ENCODE peak calls at places on chromosomes 2 and 18, in ten cellular contexts. One of them, this sample, is unnamed.

GRCh38 chr18:159037-159652 is 788 bp downstream of the USP14 start:
- DNase-seq in GM23338: peak; percentile 27
- DNase-seq in brain microvascular endothelial cell: no peak
- DNase-seq in astrocyte: no peak
- DNase-seq in Peyer's patch: no peak
- DNase-seq in neural progenitor cell: peak; percentile 46
- DNase-seq in prostate gland: no peak
- DNase-seq in cardiac muscle cell: peak; percentile 1
- DNase-seq in adrenal gland: no peak
- DNase-seq in heart right ventricle: no peak
- DNase-seq in this sample: no peak

GRCh38 chr2:206028101-206028500 is 57.9 kb downstream of the INO80D start:
- DNase-seq in GM23338: no peak
- DNase-seq in brain microvascular endothelial cell: no peak
- DNase-seq in astrocyte: no peak
- DNase-seq in Peyer's patch: no peak
- DNase-seq in neural progenitor cell: no peak
- DNase-seq in prostate gland: no peak
- DNase-seq in cardiac muscle cell: no peak
- DNase-seq in adrenal gland: no peak
- DNase-seq in heart right ventricle: no peak
- DNase-seq in this sample: no peak

GRCh38 chr2:172484253-172484652 is 56.9 kb downstream of the ITGA6 start:
- DNase-seq in GM23338: peak; percentile 35
- DNase-seq in brain microvascular endothelial cell: no peak
- DNase-seq in astrocyte: peak; percentile 8
- DNase-seq in Peyer's patch: no peak
- DNase-seq in neural progenitor cell: no peak
- DNase-seq in prostate gland: no peak
- DNase-seq in cardiac muscle cell: peak; percentile 25
- DNase-seq in adrenal gland: peak; percentile 13
- DNase-seq in heart right ventricle: no peak
- DNase-seq in this sample: no peak

GRCh38 chr2:216761119-216761518 is 65.8 kb upstream of the IGFBP5 start:
- DNase-seq in GM23338: no peak
- DNase-seq in brain microvascular endothelial cell: no peak
- DNase-seq in astrocyte: no peak
- DNase-seq in Peyer's patch: no peak
- DNase-seq in neural progenitor cell: no peak
- DNase-seq in prostate gland: no peak
- DNase-seq in cardiac muscle cell: no peak
- DNase-seq in adrenal gland: no peak
- DNase-seq in heart right ventricle: no peak
- DNase-seq in this sample: no peak

GRCh38 chr2:47086054-47086471 is 69.0 kb downstream of the STPG4 start:
- DNase-seq in GM23338: no peak
- DNase-seq in brain microvascular endothelial cell: no peak
- DNase-seq in astrocyte: no peak
- DNase-seq in Peyer's patch: no peak
- DNase-seq in neural progenitor cell: no peak
- DNase-seq in prostate gland: no peak
- DNase-seq in cardiac muscle cell: no peak
- DNase-seq in adrenal gland: no peak
- DNase-seq in heart right ventricle: no peak
- DNase-seq in this sample: peak; percentile 71

GRCh38 chr18:23136326-23137092 is 1.2 kb downstream of the CABLES1 start:
- DNase-seq in GM23338: peak; percentile 56
- DNase-seq in brain microvascular endothelial cell: no peak
- DNase-seq in astrocyte: peak; percentile 32
- DNase-seq in Peyer's patch: peak; percentile 71
- DNase-seq in neural progenitor cell: peak; percentile 41
- DNase-seq in prostate gland: peak; percentile 9
- DNase-seq in cardiac muscle cell: peak; percentile 39
- DNase-seq in adrenal gland: no peak
- DNase-seq in heart right ventricle: peak; percentile 57
- DNase-seq in this sample: peak; percentile 86

GRCh38 chr2:144467479-144468210 is 52.3 kb downstream of the ZEB2 start:
- DNase-seq in GM23338: no peak
- DNase-seq in brain microvascular endothelial cell: no peak
- DNase-seq in astrocyte: no peak
- DNase-seq in Peyer's patch: no peak
- DNase-seq in neural progenitor cell: peak; percentile 51
- DNase-seq in prostate gland: no peak
- DNase-seq in cardiac muscle cell: no peak
- DNase-seq in adrenal gland: no peak
- DNase-seq in heart right ventricle: no peak
- DNase-seq in this sample: no peak

GRCh38 chr2:213818436-213818835 is 534.2 kb downstream of the SPAG16 start:
- DNase-seq in GM23338: no peak
- DNase-seq in brain microvascular endothelial cell: peak; percentile 13
- DNase-seq in astrocyte: peak; percentile 78
- DNase-seq in Peyer's patch: no peak
- DNase-seq in neural progenitor cell: no peak
- DNase-seq in prostate gland: no peak
- DNase-seq in cardiac muscle cell: no peak
- DNase-seq in adrenal gland: no peak
- DNase-seq in heart right ventricle: no peak
- DNase-seq in this sample: no peak

GRCh38 chr2:217107480-217107879 is 247.6 kb upstream of the TNP1 start:
- DNase-seq in GM23338: no peak
- DNase-seq in brain microvascular endothelial cell: no peak
- DNase-seq in astrocyte: no peak
- DNase-seq in Peyer's patch: no peak
- DNase-seq in neural progenitor cell: no peak
- DNase-seq in prostate gland: no peak
- DNase-seq in cardiac muscle cell: no peak
- DNase-seq in adrenal gland: no peak
- DNase-seq in heart right ventricle: no peak
- DNase-seq in this sample: no peak

GRCh38 chr18:12895016-12895415 is 11.0 kb upstream of the PTPN2 start:
- DNase-seq in GM23338: no peak
- DNase-seq in brain microvascular endothelial cell: no peak
- DNase-seq in astrocyte: no peak
- DNase-seq in Peyer's patch: no peak
- DNase-seq in neural progenitor cell: no peak
- DNase-seq in prostate gland: no peak
- DNase-seq in cardiac muscle cell: no peak
- DNase-seq in adrenal gland: no peak
- DNase-seq in heart right ventricle: no peak
- DNase-seq in this sample: no peak

GRCh38 chr18:12886498-12887126 is 2.6 kb upstream of the PTPN2 start:
- DNase-seq in GM23338: peak; percentile 61
- DNase-seq in brain microvascular endothelial cell: no peak
- DNase-seq in astrocyte: no peak
- DNase-seq in Peyer's patch: no peak
- DNase-seq in neural progenitor cell: peak; percentile 16
- DNase-seq in prostate gland: no peak
- DNase-seq in cardiac muscle cell: no peak
- DNase-seq in adrenal gland: peak; percentile 38
- DNase-seq in heart right ventricle: no peak
- DNase-seq in this sample: no peak

GRCh38 chr18:12891561-12891960 is 7.5 kb upstream of the PTPN2 start:
- DNase-seq in GM23338: no peak
- DNase-seq in brain microvascular endothelial cell: no peak
- DNase-seq in astrocyte: no peak
- DNase-seq in Peyer's patch: no peak
- DNase-seq in neural progenitor cell: no peak
- DNase-seq in prostate gland: no peak
- DNase-seq in cardiac muscle cell: no peak
- DNase-seq in adrenal gland: no peak
- DNase-seq in heart right ventricle: no peak
- DNase-seq in this sample: no peak

GRCh38 chr18:12890964-12891363 is 6.9 kb upstream of the PTPN2 start:
- DNase-seq in GM23338: no peak
- DNase-seq in brain microvascular endothelial cell: no peak
- DNase-seq in astrocyte: no peak
- DNase-seq in Peyer's patch: no peak
- DNase-seq in neural progenitor cell: no peak
- DNase-seq in prostate gland: no peak
- DNase-seq in cardiac muscle cell: no peak
- DNase-seq in adrenal gland: no peak
- DNase-seq in heart right ventricle: no peak
- DNase-seq in this sample: no peak

DNA sequence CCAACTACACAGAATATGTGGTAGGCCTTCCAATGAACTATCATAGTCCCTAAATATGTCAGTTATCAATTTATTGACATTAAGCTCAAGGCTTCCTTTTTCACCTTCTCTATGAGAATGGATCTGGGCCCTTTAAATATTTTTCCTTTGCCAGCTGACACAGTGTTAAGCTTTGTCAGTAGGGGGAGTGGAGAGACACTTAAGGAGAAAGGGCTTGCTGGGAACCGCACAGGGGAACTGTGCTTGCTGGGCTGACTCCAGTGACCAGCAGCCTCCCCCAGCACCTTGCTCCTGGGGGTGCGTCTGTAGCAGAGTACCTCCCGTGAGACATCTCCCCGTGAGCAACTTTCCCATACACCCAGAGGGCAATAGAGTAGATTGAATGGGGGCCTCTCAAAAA is 6.5 kb upstream of the PTPN2 start:
- DNase-seq in GM23338: peak; percentile 56
- DNase-seq in brain microvascular endothelial cell: no peak
- DNase-seq in astrocyte: no peak
- DNase-seq in Peyer's patch: no peak
- DNase-seq in neural progenitor cell: no peak
- DNase-seq in prostate gland: no peak
- DNase-seq in cardiac muscle cell: no peak
- DNase-seq in adrenal gland: no peak
- DNase-seq in heart right ventricle: no peak
- DNase-seq in this sample: no peak
- TF ChIP-seq CTCF in GM23338: peak; percentile 28
- TF ChIP-seq CTCF in brain microvascular endothelial cell: peak; percentile 39
- TF ChIP-seq CTCF in astrocyte: no peak
- TF ChIP-seq CTCF in Peyer's patch: no peak
- TF ChIP-seq CTCF in neural progenitor cell: no peak
- TF ChIP-seq CTCF in prostate gland: no peak
- TF ChIP-seq CTCF in cardiac muscle cell: peak; percentile 33
- TF ChIP-seq CTCF in adrenal gland: no peak
- TF ChIP-seq CTCF in heart right ventricle: no peak
- TF ChIP-seq CTCF in this sample: no peak

DNA sequence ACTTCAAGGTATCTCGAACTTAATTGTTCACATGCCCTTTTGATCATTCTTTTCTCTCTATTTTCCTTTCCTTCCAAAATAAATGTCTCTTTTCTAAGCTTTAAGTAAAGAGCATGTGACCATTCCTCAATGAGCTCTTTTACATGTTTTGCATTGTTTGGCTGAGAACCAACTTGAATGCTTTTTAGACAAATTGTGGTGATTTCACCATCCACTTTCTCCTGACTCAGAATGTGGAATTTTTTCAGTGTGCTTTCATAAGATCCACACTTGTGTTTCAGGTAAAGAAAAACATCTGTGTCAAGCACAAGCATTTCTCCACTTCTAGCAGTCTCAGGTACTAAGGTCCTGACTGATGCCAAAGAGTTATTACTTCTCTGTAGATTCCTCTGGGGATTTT is 10.7 kb downstream of the RBM43 start:
- DNase-seq in GM23338: no peak
- DNase-seq in brain microvascular endothelial cell: peak; percentile 64
- DNase-seq in astrocyte: peak; percentile 87
- DNase-seq in Peyer's patch: no peak
- DNase-seq in neural progenitor cell: no peak
- DNase-seq in prostate gland: no peak
- DNase-seq in cardiac muscle cell: no peak
- DNase-seq in adrenal gland: no peak
- DNase-seq in heart right ventricle: no peak
- DNase-seq in this sample: no peak
- H3K27ac ChIP-seq in GM23338: no peak overlapping the region
- H3K27ac ChIP-seq in brain microvascular endothelial cell: no peak overlapping the region
- H3K27ac ChIP-seq in astrocyte: no peak overlapping the region
- H3K27ac ChIP-seq in Peyer's patch: no peak overlapping the region
- H3K27ac ChIP-seq in neural progenitor cell: no peak overlapping the region
- H3K27ac ChIP-seq in prostate gland: no peak overlapping the region
- H3K27ac ChIP-seq in cardiac muscle cell: no peak overlapping the region
- H3K27ac ChIP-seq in adrenal gland: no peak overlapping the region
- H3K27ac ChIP-seq in heart right ventricle: no peak overlapping the region
- H3K27ac ChIP-seq in this sample: no peak overlapping the region

GRCh38 chr2:98565286-98565860 is 42.9 kb downstream of the COA5 start:
- DNase-seq in GM23338: no peak
- DNase-seq in brain microvascular endothelial cell: no peak
- DNase-seq in astrocyte: no peak
- DNase-seq in Peyer's patch: no peak
- DNase-seq in neural progenitor cell: no peak
- DNase-seq in prostate gland: no peak
- DNase-seq in cardiac muscle cell: no peak
- DNase-seq in adrenal gland: peak; percentile 66
- DNase-seq in heart right ventricle: no peak
- DNase-seq in this sample: no peak
- TF ChIP-seq CTCF in GM23338: no peak
- TF ChIP-seq CTCF in brain microvascular endothelial cell: no peak
- TF ChIP-seq CTCF in astrocyte: no peak
- TF ChIP-seq CTCF in Peyer's patch: no peak
- TF ChIP-seq CTCF in neural progenitor cell: no peak
- TF ChIP-seq CTCF in prostate gland: no peak
- TF ChIP-seq CTCF in cardiac muscle cell: no peak
- TF ChIP-seq CTCF in adrenal gland: no peak
- TF ChIP-seq CTCF in heart right ventricle: no peak
- TF ChIP-seq CTCF in this sample: no peak

GRCh38 chr2:152440049-152440448 is 105.1 kb downstream of the FMNL2 start:
- DNase-seq in GM23338: no peak
- DNase-seq in brain microvascular endothelial cell: no peak
- DNase-seq in astrocyte: no peak
- DNase-seq in Peyer's patch: no peak
- DNase-seq in neural progenitor cell: peak; percentile 28
- DNase-seq in prostate gland: no peak
- DNase-seq in cardiac muscle cell: no peak
- DNase-seq in adrenal gland: no peak
- DNase-seq in heart right ventricle: no peak
- DNase-seq in this sample: no peak
- H3K27ac ChIP-seq in GM23338: no peak overlapping the region
- H3K27ac ChIP-seq in brain microvascular endothelial cell: no peak overlapping the region
- H3K27ac ChIP-seq in astrocyte: no peak overlapping the region
- H3K27ac ChIP-seq in Peyer's patch: no peak overlapping the region
- H3K27ac ChIP-seq in neural progenitor cell: no peak overlapping the region
- H3K27ac ChIP-seq in prostate gland: no peak overlapping the region
- H3K27ac ChIP-seq in cardiac muscle cell: no peak overlapping the region
- H3K27ac ChIP-seq in adrenal gland: no peak overlapping the region
- H3K27ac ChIP-seq in heart right ventricle: no peak overlapping the region
- H3K27ac ChIP-seq in this sample: no peak overlapping the region

DNA sequence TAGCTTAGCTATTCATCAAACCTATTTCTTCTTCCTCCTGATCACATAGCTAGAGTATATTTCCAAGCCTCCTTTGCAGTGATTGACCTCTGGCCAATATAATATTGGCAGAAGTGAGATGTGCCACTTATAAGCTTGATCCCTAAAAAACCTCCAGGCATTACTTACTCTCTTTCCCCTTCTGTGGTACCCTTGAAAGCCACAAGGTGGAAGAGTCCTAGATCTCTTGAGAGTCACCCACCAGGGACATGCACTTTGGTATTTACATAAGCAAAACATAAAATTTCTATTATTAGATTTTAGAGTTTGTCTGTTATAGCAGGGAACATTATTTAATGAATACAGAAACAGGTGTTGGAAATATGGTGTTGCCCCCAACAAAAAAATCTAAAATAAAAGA is 112.0 kb downstream of the EXOC6B start:
- DNase-seq in GM23338: peak; percentile 64
- DNase-seq in brain microvascular endothelial cell: no peak
- DNase-seq in astrocyte: no peak
- DNase-seq in Peyer's patch: no peak
- DNase-seq in neural progenitor cell: no peak
- DNase-seq in prostate gland: no peak
- DNase-seq in cardiac muscle cell: no peak
- DNase-seq in adrenal gland: no peak
- DNase-seq in heart right ventricle: no peak
- DNase-seq in this sample: no peak
- TF ChIP-seq CTCF in GM23338: peak; percentile 51
- TF ChIP-seq CTCF in brain microvascular endothelial cell: peak; percentile 29
- TF ChIP-seq CTCF in astrocyte: no peak
- TF ChIP-seq CTCF in Peyer's patch: no peak
- TF ChIP-seq CTCF in neural progenitor cell: peak; percentile 32
- TF ChIP-seq CTCF in prostate gland: no peak
- TF ChIP-seq CTCF in cardiac muscle cell: peak; percentile 5
- TF ChIP-seq CTCF in adrenal gland: no peak
- TF ChIP-seq CTCF in heart right ventricle: no peak
- TF ChIP-seq CTCF in this sample: no peak